ENCODE peak calls at places on chromosomes 12 and 14, in five cellular contexts. H, X, O, Y and P are unnamed samples.

GRCh38 chr12:122948605-122949004 is 17.7 kb downstream of the ABCB9 start:
- DNase-seq in H (no peak), O (no peak), X (no peak), Y (no peak), P (no peak)

GRCh38 chr12:45886685-45887084 is 103.7 kb downstream of the SCAF11 start:
- DNase-seq in X (no peak), O (no peak), Y (no peak), H (no peak), P (no peak)

GRCh38 chr14:102917056-102917385 is 5.4 kb upstream of the AMN start:
- DNase-seq in Y (no peak), H (no peak), O (no peak), X (no peak), P (no peak)

GRCh38 chr14:23406725-23407355 is 1.2 kb downstream of the MYH6 start:
- DNase-seq in Y (no peak), H (no peak), O (no peak), X (no peak), P (no peak)

GRCh38 chr12:30026621-30027234 is 243.0 kb upstream of the TMTC1 start:
- DNase-seq in X (no peak), Y (no peak), H (no peak), O (no peak), P (no peak)

GRCh38 chr12:76888775-76889174 is 10.0 kb upstream of the CSRP2 start:
- DNase-seq in X (no peak), Y (no peak), O (peak; percentile 15), H (no peak), P (no peak)

GRCh38 chr14:22326001-22326400 is 263.0 kb downstream of the DAD1 start:
- DNase-seq in H (no peak), Y (no peak), X (no peak), O (no peak), P (no peak)

GRCh38 chr14:82710257-82710841 is 1176.7 kb upstream of the SEL1L start:
- DNase-seq in H (peak; percentile 27), Y (peak; percentile 26), X (peak; percentile 58), O (peak; percentile 19), P (peak; percentile 8)

GRCh38 chr12:98799411-98799810 is 154.3 kb downstream of the APAF1 start:
- DNase-seq in H (no peak), O (no peak), X (peak; percentile 17), Y (no peak), P (no peak)

GRCh38 chr12:34398366-34398705 is 376.0 kb downstream of the ALG10 start:
- DNase-seq in X (no peak), O (peak; percentile 1), Y (no peak), H (no peak), P (no peak)

GRCh38 chr14:69610859-69611263 is 535 bp upstream of the SUSD6 start:
- DNase-seq in X (no peak), Y (no peak), H (no peak), O (no peak), P (no peak)

GRCh38 chr12:32454075-32454474 is 54.7 kb downstream of the FGD4 start:
- DNase-seq in H (peak; percentile 27), Y (no peak), O (no peak), X (peak; percentile 65), P (no peak)

GRCh38 chr14:92726135-92726932 is 22.1 kb downstream of the LGMN start:
- DNase-seq in H (no peak), X (peak; percentile 93), O (peak; percentile 45), Y (no peak), P (no peak)

GRCh38 chr14:72818998-72819397 is 74.9 kb downstream of the DPF3 start:
- DNase-seq in O (no peak), Y (no peak), H (no peak), X (no peak), P (no peak)

GRCh38 chr12:51759175-51759574 is 89.3 kb downstream of the FIGNL2 start:
- DNase-seq in Y (no peak), H (no peak), O (no peak), X (no peak), P (no peak)

GRCh38 chr14:69695664-69696527 is 71.0 kb upstream of the SRSF5 start:
- DNase-seq in Y (no peak), O (no peak), H (no peak), X (no peak), P (no peak)

GRCh38 chr12:130925616-130926015 is 28.1 kb upstream of the ADGRD1 start:
- DNase-seq in H (no peak), Y (no peak), X (no peak), O (no peak), P (no peak)

GRCh38 chr14:67418368-67419174 is 6.6 kb upstream of the PLEK2 start:
- DNase-seq in Y (no peak), X (peak; percentile 35), H (no peak), O (peak; percentile 74), P (no peak)

GRCh38 chr14:54173782-54174181 is 217.2 kb upstream of the BMP4 start:
- DNase-seq in O (no peak), Y (no peak), H (no peak), X (no peak), P (no peak)

GRCh38 chr12:69097619-69098368 is 141.6 kb upstream of the CPSF6 start:
- DNase-seq in X (no peak), H (no peak), O (no peak), Y (no peak), P (no peak)

GRCh38 chr14:78612666-78613065 is 442.5 kb downstream of the NRXN3 start:
- DNase-seq in Y (no peak), H (no peak), X (no peak), O (no peak), P (no peak)

GRCh38 chr14:104931771-104932675 is 7.3 kb downstream of the PLD4 start:
- DNase-seq in X (no peak), Y (no peak), H (no peak), O (no peak), P (no peak)

GRCh38 chr12:104746689-104747088 is 211.4 kb downstream of the SLC41A2 start:
- DNase-seq in Y (no peak), H (no peak), O (no peak), X (no peak), P (no peak)

GRCh38 chr12:52006726-52007157 is at the start of gene TAMALIN:
- DNase-seq in Y (no peak), X (no peak), H (no peak), O (peak; percentile 82), P (no peak)

GRCh38 chr14:94143239-94143638 is 13.8 kb upstream of the IFI27L2 start:
- DNase-seq in O (no peak), X (no peak), H (no peak), Y (peak; percentile 28), P (no peak)

GRCh38 chr14:23153891-23154796 is 29.3 kb downstream of the SLC7A8 start:
- DNase-seq in Y (no peak), H (no peak), X (no peak), O (peak; percentile 96), P (no peak)

GRCh38 chr12:22121224-22121623 is 75.2 kb downstream of the CMAS start:
- DNase-seq in Y (peak; percentile 9), X (peak; percentile 20), H (no peak), O (no peak), P (no peak)

GRCh38 chr12:132268674-132269073 is 60.7 kb downstream of the GALNT9 start:
- DNase-seq in H (no peak), Y (no peak), X (no peak), O (peak; percentile 58), P (no peak)

GRCh38 chr12:80565276-80565675 is 121.2 kb downstream of the PTPRQ start:
- DNase-seq in O (no peak), H (no peak), X (no peak), Y (no peak), P (no peak)

GRCh38 chr12:80567391-80567790 is 123.4 kb downstream of the PTPRQ start:
- DNase-seq in X (no peak), Y (no peak), O (no peak), H (no peak), P (no peak)
- H3K4me2 ChIP-seq in X (no peak overlapping the region), Y (no peak overlapping the region), O (no peak overlapping the region), H (no peak overlapping the region), P (no peak overlapping the region)

DNA sequence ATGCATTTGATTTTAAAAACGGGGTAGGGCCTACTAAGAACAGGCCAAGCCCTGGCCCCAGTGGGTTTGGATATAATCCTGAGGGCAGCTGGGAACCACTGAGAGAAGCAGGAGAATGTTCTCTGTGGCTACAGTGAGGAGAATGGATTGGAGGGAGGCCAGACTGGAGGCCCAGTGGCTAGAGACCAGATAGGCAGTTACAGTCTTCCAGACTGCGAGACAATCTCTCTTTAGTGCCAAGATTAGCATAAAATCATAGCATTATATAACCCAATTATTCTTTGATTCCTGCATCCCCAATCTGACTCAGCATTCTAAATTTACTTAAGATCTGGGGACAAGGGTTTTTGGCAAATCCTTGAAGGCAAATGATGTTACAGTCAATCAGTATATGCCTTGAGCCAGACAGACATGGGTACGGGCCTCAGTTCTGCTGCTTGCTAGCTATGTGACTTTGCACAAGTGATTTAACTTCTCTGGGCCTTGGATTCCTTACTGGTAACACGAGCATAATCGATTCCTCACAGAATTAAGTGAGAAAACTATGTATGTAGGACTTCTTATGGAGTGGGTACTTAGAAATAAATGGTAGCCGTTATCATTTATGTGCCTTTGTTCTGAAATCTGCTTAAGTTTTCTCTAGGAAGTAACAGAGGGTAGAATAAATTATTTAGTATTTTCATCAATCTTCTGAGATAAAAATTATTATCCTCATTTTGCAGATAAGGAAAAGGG is 18.3 kb downstream of the NINJ2 start:
- DNase-seq in H (no peak), O (no peak), Y (no peak), X (no peak), P (no peak)
- TF ChIP-seq HDAC2 in H (no peak), O (no peak), Y (no peak), X (no peak), P (no peak)

GRCh38 chr12:55681142-55682077 is 26.3 kb downstream of the ITGA7 start:
- DNase-seq in O (no peak), Y (peak; percentile 92), H (peak; percentile 61), X (peak; percentile 92), P (no peak)
- TF ChIP-seq EP300 in O (no peak), Y (no peak), H (no peak), X (no peak), P (no peak)

GRCh38 chr14:101628471-101628966 is 67.2 kb downstream of the DIO3 start:
- DNase-seq in H (peak; percentile 54), O (peak; percentile 82), Y (peak; percentile 25), X (peak; percentile 84), P (no peak)
- H3K4me2 ChIP-seq in H (peak overlapping the region; percentile 1), O (peak overlapping the region; percentile 33), Y (peak overlapping the region; percentile 79), X (peak overlapping the region; percentile 73), P (no peak overlapping the region)

GRCh38 chr12:91250273-91250672 is 67.7 kb upstream of the DCN start:
- DNase-seq in O (no peak), H (no peak), X (no peak), Y (no peak), P (no peak)
- TF ChIP-seq HDAC2 in O (no peak), H (no peak), X (no peak), Y (no peak), P (no peak)

GRCh38 chr12:120086801-120087621 is 29.5 kb downstream of the RAB35 start:
- DNase-seq in H (peak; percentile 100), X (peak; percentile 99), Y (peak; percentile 96), O (peak; percentile 96), P (peak; percentile 98)
- TF ChIP-seq EP300 in H (peak; percentile 97), X (no peak), Y (peak; percentile 70), O (peak; percentile 44), P (no peak)

GRCh38 chr14:99321955-99322730 is 50.1 kb upstream of the BCL11B start:
- DNase-seq in H (no peak), O (no peak), X (no peak), Y (no peak), P (no peak)
- H3K4me2 ChIP-seq in H (no peak overlapping the region), O (no peak overlapping the region), X (no peak overlapping the region), Y (peak overlapping the region; percentile 81), P (no peak overlapping the region)